ENCODE peak calls at places on chromosome 2, in five cellular contexts. L is sciatic nerve, D is putamen, N is Right ventricle myocardium superior, T is NCI-H1105. J is an unnamed sample.
A peak's percentile ranks its signal among the peaks of the same experiment; 100 is the strongest.

GRCh38 chr2:198203306-198203705 is 398.9 kb downstream of the PLCL1 start:
- DNase-seq in L (no peak), T (no peak), N (no peak), D (peak; percentile 4), J (no peak)

GRCh38 chr2:12169721-12170120 is 423.3 kb downstream of the LPIN1 start:
- DNase-seq in L (peak; percentile 74), N (no peak), T (no peak), D (peak; percentile 37), J (no peak)

GRCh38 chr2:113890253-113891235 is 655 bp downstream of the ACTR3 start:
- DNase-seq in T (peak; percentile 2), L (peak; percentile 72), N (peak; percentile 70), D (peak; percentile 76), J (peak; percentile 60)

GRCh38 chr2:23404426-23404825 is 19.4 kb downstream of the KLHL29 start:
- DNase-seq in L (no peak), N (no peak), D (no peak), T (peak; percentile 54), J (no peak)

GRCh38 chr2:129710670-129711495 is 268.6 kb upstream of the RAB6C start:
- DNase-seq in T (no peak), N (no peak), D (no peak), L (no peak), J (no peak)

GRCh38 chr2:200380833-200381542 is 74.5 kb downstream of the SPATS2L start:
- DNase-seq in T (no peak), D (no peak), N (no peak), L (no peak), J (no peak)

GRCh38 chr2:54409752-54410151 is 46.4 kb upstream of the SPTBN1 start:
- DNase-seq in N (no peak), L (no peak), D (peak; percentile 78), T (no peak), J (no peak)

GRCh38 chr2:148989882-148990493 is 48.5 kb upstream of the LYPD6B start:
- DNase-seq in D (peak; percentile 76), L (no peak), N (no peak), T (peak; percentile 74), J (peak; percentile 15)

GRCh38 chr2:196544906-196545433 is 94.5 kb upstream of the CCDC150 start:
- DNase-seq in L (no peak), D (no peak), N (no peak), T (no peak), J (no peak)

GRCh38 chr2:185417111-185417510 is 321.5 kb upstream of the FSIP2 start:
- DNase-seq in N (no peak), D (no peak), T (no peak), L (no peak), J (no peak)

GRCh38 chr2:6071536-6071935 is 379.4 kb downstream of the SOX11 start:
- DNase-seq in D (no peak), T (no peak), N (no peak), L (no peak), J (no peak)

GRCh38 chr2:46801731-46802664 is 113.6 kb downstream of the MCFD2 start:
- DNase-seq in L (no peak), N (no peak), T (no peak), D (no peak), J (no peak)

GRCh38 chr2:196066794-196067382 is 1.7 kb downstream of the DNAH7 start:
- DNase-seq in D (peak; percentile 14), N (no peak), T (peak; percentile 1), L (no peak), J (no peak)

GRCh38 chr2:41832218-41832617 is 215.6 kb upstream of the PKDCC start:
- DNase-seq in N (no peak), L (no peak), T (no peak), D (no peak), J (no peak)

GRCh38 chr2:188675391-188676011 is 298.7 kb upstream of the COL3A1 start:
- DNase-seq in D (no peak), N (no peak), L (no peak), T (no peak), J (no peak)

GRCh38 chr2:132496566-132496965 is 80.0 kb downstream of the GPR39 start:
- DNase-seq in D (no peak), L (no peak), T (no peak), N (no peak), J (no peak)

GRCh38 chr2:35538796-35539195 is 816.8 kb upstream of the CRIM1 start:
- DNase-seq in N (no peak), L (no peak), T (no peak), D (no peak), J (no peak)

GRCh38 chr2:10448208-10448645 is at the start of gene ODC1:
- DNase-seq in N (peak; percentile 97), D (peak; percentile 90), T (peak; percentile 94), L (peak; percentile 98), J (peak; percentile 97)

GRCh38 chr2:196961889-196962288 is 35.4 kb upstream of the PGAP1 start:
- DNase-seq in T (no peak), N (no peak), L (no peak), D (no peak), J (no peak)

GRCh38 chr2:160407393-160408204 is 86.0 kb downstream of the RBMS1 start:
- DNase-seq in L (peak; percentile 78), D (no peak), T (peak; percentile 40), N (peak; percentile 80), J (peak; percentile 33)

GRCh38 chr2:226154610-226155009 is 645.0 kb downstream of the IRS1 start:
- DNase-seq in D (no peak), L (no peak), T (no peak), N (no peak), J (no peak)

GRCh38 chr2:239035361-239035814 is 187.5 kb downstream of the TWIST2 start:
- DNase-seq in D (no peak), T (peak; percentile 6), N (peak; percentile 75), L (peak; percentile 85), J (peak; percentile 55)

GRCh38 chr2:109324859-109325258 is 195.9 kb downstream of the SH3RF3 start:
- DNase-seq in T (no peak), N (peak; percentile 82), L (peak; percentile 83), D (no peak), J (no peak)

GRCh38 chr2:24512404-24512803 is 21.4 kb downstream of the NCOA1 start:
- DNase-seq in N (no peak), L (no peak), D (no peak), T (no peak), J (no peak)

GRCh38 chr2:145344076-145344724 is 824.3 kb upstream of the ZEB2 start:
- DNase-seq in N (no peak), L (no peak), T (no peak), D (no peak), J (no peak)

GRCh38 chr2:42844901-42845685 is 52.7 kb upstream of the HAAO start:
- DNase-seq in N (peak; percentile 61), L (peak; percentile 55), T (no peak), D (no peak), J (no peak)

GRCh38 chr2:236882931-236883330 is 202.8 kb upstream of the COPS8 start:
- DNase-seq in L (no peak), T (no peak), D (no peak), N (no peak), J (no peak)

GRCh38 chr2:149094217-149095015 is 55.9 kb downstream of the LYPD6B start:
- DNase-seq in N (no peak), D (no peak), L (no peak), T (no peak), J (no peak)

GRCh38 chr2:8682719-8683667 is 1.1 kb downstream of the ID2 start:
- DNase-seq in T (peak; percentile 36), L (no peak), D (peak; percentile 26), N (peak; percentile 67), J (no peak)

GRCh38 chr2:42663106-42663755 is 94.8 kb downstream of the MTA3 start:
- DNase-seq in D (peak; percentile 63), T (peak; percentile 22), L (peak; percentile 75), N (peak; percentile 58), J (peak; percentile 32)